ENCODE peak calls at places on chromosomes 11 and 22, in nine cellular contexts. E is hepatocyte, O is PC-3, L is MM.1S, Y is GM23248, Z is neural progenitor cell, B is HCT116, Q is GM23338, F is SK-N-SH. X is an unnamed sample.

GRCh38 chr11:46555269-46556054 is 38.4 kb downstream of the AMBRA1 start:
- DNase-seq in B (no peak), E (no peak), F (no peak), Q (no peak), O (no peak), Z (no peak), Y (peak), L (no peak), X (no peak)

GRCh38 chr22:28976588-28976987 is 85.0 kb downstream of the C22orf31 start:
- DNase-seq in Q (no peak), O (peak), L (no peak), B (peak), Z (no peak), F (no peak), Y (peak), E (no peak), X (no peak)

GRCh38 chr11:101446238-101446637 is 137.6 kb downstream of the TRPC6 start:
- DNase-seq in F (no peak), Z (no peak), E (no peak), Q (no peak), Y (peak), B (no peak), O (peak), L (no peak), X (no peak)

GRCh38 chr11:1767399-1768140 is 3.8 kb upstream of the CTSD start:
- DNase-seq in O (no peak), F (no peak), L (no peak), Y (no peak), E (no peak), Q (no peak), Z (no peak), B (no peak), X (no peak)

GRCh38 chr11:96112192-96113099 is 188.5 kb upstream of the MTMR2 start:
- DNase-seq in Z (no peak), F (no peak), O (no peak), E (no peak), B (no peak), Y (peak), Q (no peak), L (no peak), X (no peak)

GRCh38 chr22:19679476-19680099 is 34.7 kb upstream of the SEPTIN5 start:
- DNase-seq in F (peak), B (no peak), L (no peak), Z (peak), O (peak), E (no peak), Y (peak), Q (peak), X (peak)

GRCh38 chr22:39174498-39175120 is 22.1 kb upstream of the CBX7 start:
- DNase-seq in Q (peak), E (peak), Y (peak), L (no peak), F (peak), Z (peak), B (peak), O (peak), X (peak)

GRCh38 chr11:47863189-47863892 is 15.2 kb upstream of the NUP160 start:
- DNase-seq in Q (no peak), O (no peak), Z (no peak), F (peak), E (peak), L (peak), Y (peak), B (no peak), X (peak)

GRCh38 chr11:132590554-132590953 is 941.7 kb downstream of the OPCML start:
- DNase-seq in L (no peak), F (no peak), E (no peak), B (no peak), O (no peak), Z (no peak), Q (no peak), Y (no peak), X (no peak)

GRCh38 chr11:132589802-132590201 is 942.5 kb downstream of the OPCML start:
- DNase-seq in F (no peak), O (no peak), L (no peak), Z (no peak), E (no peak), Q (no peak), Y (no peak), B (no peak), X (no peak)

GRCh38 chr11:132588366-132588765 is 943.9 kb downstream of the OPCML start:
- DNase-seq in Q (no peak), F (no peak), E (no peak), Z (no peak), L (no peak), B (no peak), Y (peak), O (no peak), X (no peak)

GRCh38 chr11:132587716-132588115 is 944.6 kb downstream of the OPCML start:
- DNase-seq in B (no peak), Q (no peak), Z (no peak), F (no peak), Y (no peak), L (no peak), O (no peak), E (no peak), X (no peak)

DNA sequence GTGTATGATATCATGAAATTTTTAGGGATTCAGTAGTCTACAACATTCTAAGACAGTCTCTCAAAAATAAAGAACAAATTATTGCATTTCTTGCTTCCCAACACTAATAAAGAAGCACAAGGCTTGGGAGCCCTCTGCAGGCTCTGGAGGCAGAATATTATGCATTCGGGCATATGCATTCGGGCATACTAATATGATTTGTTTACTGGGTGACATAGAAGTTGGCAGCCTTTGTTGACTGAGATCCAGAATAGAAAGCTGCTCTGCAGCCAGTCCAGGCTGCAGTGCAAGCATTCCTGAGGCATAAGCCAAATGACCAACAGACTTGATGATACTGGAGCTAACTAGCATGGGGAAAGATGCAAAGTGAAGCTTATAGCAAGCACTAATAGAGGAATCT is 945.5 kb downstream of the OPCML start:
- DNase-seq in Y (peak), E (no peak), O (no peak), Z (no peak), F (no peak), B (no peak), Q (no peak), L (no peak), X (no peak)
- TF ChIP-seq EZH2phosphoT487 in Y (no peak), E (no peak), O (no peak), Z (no peak), F (no peak), B (no peak), Q (no peak), L (no peak), X (no peak)

GRCh38 chr11:90202342-90202741 is 20.5 kb downstream of the CHORDC1 start:
- DNase-seq in F (no peak), B (no peak), Y (no peak), Q (no peak), L (no peak), O (no peak), Z (no peak), E (no peak), X (no peak)

GRCh38 chr11:90208857-90209256 is 14.0 kb downstream of the CHORDC1 start:
- DNase-seq in Q (no peak), Y (no peak), E (no peak), O (no peak), L (no peak), F (no peak), Z (no peak), B (no peak), X (no peak)

GRCh38 chr11:90204407-90204806 is 18.4 kb downstream of the CHORDC1 start:
- DNase-seq in Z (no peak), F (no peak), L (no peak), Y (no peak), E (no peak), B (no peak), Q (no peak), O (no peak), X (no peak)

GRCh38 chr11:90204832-90205646 is 17.8 kb downstream of the CHORDC1 start:
- DNase-seq in E (peak), F (peak), Z (peak), L (peak), B (peak), Y (peak), Q (peak), O (peak), X (peak)
- TF ChIP-seq EZH2phosphoT487 in E (no peak), F (no peak), Z (no peak), L (no peak), B (no peak), Y (no peak), Q (no peak), O (no peak), X (no peak)

GRCh38 chr11:34358258-34358665 is 452 bp upstream of the ABTB2 start:
- DNase-seq in L (no peak), O (peak), Y (peak), B (peak), Z (peak), Q (peak), E (peak), F (no peak), X (no peak)
- TF ChIP-seq EZH2phosphoT487 in L (no peak), O (no peak), Y (no peak), B (no peak), Z (no peak), Q (no peak), E (no peak), F (no peak), X (no peak)

GRCh38 chr22:42805998-42806481 is 51.0 kb downstream of the ARFGAP3 start:
- DNase-seq in L (no peak), F (no peak), Q (no peak), Y (no peak), B (no peak), Z (peak), O (no peak), E (no peak), X (no peak)
- TF ChIP-seq EZH2phosphoT487 in L (no peak), F (no peak), Q (no peak), Y (no peak), B (no peak), Z (no peak), O (no peak), E (no peak), X (no peak)

GRCh38 chr11:13487661-13488030 is 8.2 kb downstream of the PTH start:
- DNase-seq in Z (peak), L (no peak), B (peak), O (peak), Y (peak), F (no peak), E (no peak), Q (peak), X (peak)
- TF ChIP-seq EZH2phosphoT487 in Z (no peak), L (no peak), B (no peak), O (no peak), Y (no peak), F (no peak), E (no peak), Q (no peak), X (no peak)

DNA sequence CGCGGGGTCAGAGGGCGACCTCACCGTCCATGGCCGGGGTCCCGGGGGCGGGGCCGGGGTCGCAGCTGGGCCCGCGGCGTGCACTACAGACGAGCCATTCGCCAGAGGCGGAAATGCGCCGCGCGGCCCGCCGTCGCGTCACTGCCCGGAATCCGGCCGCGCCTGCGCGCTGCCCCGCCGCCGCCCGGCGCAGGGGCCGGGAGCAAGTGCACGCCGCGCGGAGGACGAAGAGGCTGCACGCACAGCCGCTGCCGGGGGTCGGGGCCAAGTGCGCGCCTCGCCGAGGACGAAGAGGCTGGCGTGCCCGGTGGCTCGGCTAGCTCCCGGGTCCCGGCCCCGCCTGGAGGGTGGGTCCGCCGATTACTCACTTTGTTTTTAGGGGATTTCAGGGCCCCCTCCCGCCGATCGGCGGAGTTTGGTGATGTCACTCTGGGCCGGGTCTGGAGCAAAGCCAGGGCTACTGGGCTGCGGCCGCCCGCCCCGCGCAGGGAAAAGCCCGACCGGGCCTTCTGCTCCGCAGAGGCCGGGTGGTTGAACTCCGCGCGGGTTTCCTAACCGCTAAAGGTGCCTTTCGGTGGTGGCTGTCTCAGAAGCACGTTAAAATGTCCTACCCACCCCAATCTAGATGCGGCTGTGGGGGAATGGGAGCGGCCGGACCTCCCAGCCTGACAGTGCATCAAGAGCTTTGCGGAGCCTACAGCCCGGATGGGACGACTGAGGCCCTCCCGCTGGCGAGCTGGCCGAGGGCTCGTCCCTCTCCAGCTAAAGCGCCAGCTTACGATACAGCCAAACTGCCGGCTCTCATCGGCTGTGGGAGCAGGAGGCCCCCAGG is at the start of gene RELA:
- DNase-seq in Z (peak), F (peak), L (peak), B (peak), Q (peak), Y (peak), O (peak), E (peak), X (peak)
- TF ChIP-seq EZH2phosphoT487 in Z (no peak), F (no peak), L (no peak), B (no peak), Q (no peak), Y (no peak), O (no peak), E (no peak), X (no peak)

GRCh38 chr11:26820739-26821138 is 98.9 kb upstream of the SLC5A12 start:
- DNase-seq in B (no peak), E (no peak), O (no peak), Y (peak), Z (no peak), L (no peak), F (no peak), Q (no peak), X (no peak)
- TF ChIP-seq EZH2phosphoT487 in B (no peak), E (no peak), O (no peak), Y (peak), Z (no peak), L (no peak), F (no peak), Q (no peak), X (no peak)

DNA sequence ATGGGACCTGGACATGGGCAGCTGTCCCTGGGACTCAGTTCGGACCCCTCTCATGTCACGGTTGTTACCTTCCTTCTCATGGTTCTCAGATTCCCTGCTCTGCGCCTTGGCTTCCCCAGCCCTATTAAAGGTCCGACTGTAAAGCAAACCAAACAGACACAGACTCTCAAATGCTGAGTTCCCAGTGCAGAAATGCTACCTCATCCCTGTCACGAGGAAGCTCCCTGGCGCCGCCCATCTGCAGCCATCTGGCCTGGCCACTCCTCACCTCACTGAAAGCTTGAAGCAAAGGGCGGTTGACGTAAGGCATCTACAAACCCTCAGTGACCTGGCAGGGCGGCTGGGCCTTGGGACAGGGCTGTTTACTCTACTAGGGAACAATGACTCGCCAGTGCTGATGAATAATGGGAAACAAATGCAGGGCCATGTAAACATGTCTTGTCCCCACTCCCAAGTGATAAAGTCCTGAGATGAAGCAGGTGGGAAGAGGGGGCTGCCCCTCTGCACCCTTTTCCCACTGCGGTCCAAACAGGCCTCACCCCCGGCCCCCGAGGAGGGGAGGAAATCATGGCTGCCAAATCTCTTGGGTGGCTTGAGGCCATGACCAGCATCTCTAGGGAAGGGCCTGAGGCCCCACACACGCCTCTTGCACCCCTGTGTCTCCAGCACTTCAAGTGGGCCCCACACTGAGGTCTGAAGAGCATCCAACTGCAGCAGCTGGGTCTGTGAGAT is 49.3 kb downstream of the SCUBE1 start:
- DNase-seq in Z (peak), F (no peak), L (no peak), B (no peak), Y (peak), E (peak), Q (no peak), O (peak), X (no peak)
- TF ChIP-seq EZH2phosphoT487 in Z (no peak), F (no peak), L (no peak), B (no peak), Y (no peak), E (no peak), Q (no peak), O (no peak), X (no peak)

X was measured in OCI-LY7.